ENCODE peak calls at places on chromosomes 2 and 18, in ten cellular contexts. K is AG04449; G is epithelial cell of proximal tubule; U is stimulated activated CD4-positive, alpha-beta T cell treated with anti-CD3 and anti-CD28 coated beads, Interleukin-4, amount 100 ng/mL, for 48 hours; I is NCI-H2081; S is fibroblast of the conjunctiva; O is D341Med; T is lower leg skin; W is left colon; P is progenitor cell of endocrine pancreas. X is an unnamed sample.

GRCh38 chr18:73669299-73669698 is 478.3 kb downstream of the FBXO15 start:
- DNase-seq in W (no peak), O (no peak), T (no peak), K (peak), U (no peak), P (no peak), G (no peak), I (no peak), S (no peak), X (peak)

GRCh38 chr18:41036346-41036745 is 918.7 kb upstream of the PIK3C3 start:
- DNase-seq in T (no peak), K (no peak), P (no peak), W (no peak), S (no peak), I (no peak), U (no peak), G (no peak), O (no peak), X (no peak)

GRCh38 chr2:203399031-203399430 is 70.8 kb downstream of the ABI2 start:
- DNase-seq in T (no peak), S (no peak), W (no peak), K (no peak), G (no peak), O (no peak), U (no peak), I (no peak), P (no peak), X (no peak)

GRCh38 chr2:141341444-141341843 is 789.4 kb downstream of the LRP1B start:
- DNase-seq in T (no peak), K (peak), I (no peak), S (peak), U (no peak), P (no peak), O (no peak), G (no peak), W (no peak), X (no peak)

GRCh38 chr2:26075173-26075572 is 41.3 kb downstream of the RAB10 start:
- DNase-seq in G (no peak), O (no peak), I (no peak), P (no peak), W (no peak), S (no peak), K (no peak), U (no peak), T (no peak), X (no peak)

GRCh38 chr2:28047698-28048097 is 157.2 kb downstream of the BABAM2 start:
- DNase-seq in K (peak), W (no peak), U (no peak), T (no peak), S (peak), I (no peak), O (no peak), P (no peak), G (no peak), X (no peak)

GRCh38 chr2:164314148-164314547 is 307.1 kb downstream of the GRB14 start:
- DNase-seq in T (no peak), I (no peak), S (no peak), P (no peak), O (no peak), U (no peak), G (peak), W (no peak), K (no peak), X (peak)

GRCh38 chr2:220044383-220044782 is 417.0 kb downstream of the SLC4A3 start:
- DNase-seq in W (no peak), I (no peak), U (no peak), G (no peak), O (no peak), K (no peak), P (no peak), T (no peak), S (no peak), X (peak)

GRCh38 chr2:83565231-83566025 is 893.7 kb downstream of the SUCLG1 start:
- DNase-seq in T (no peak), U (no peak), S (no peak), O (no peak), P (no peak), W (no peak), K (no peak), I (no peak), G (no peak), X (no peak)

GRCh38 chr2:102013200-102014040 is 21.7 kb downstream of the IL1R2 start:
- DNase-seq in I (no peak), S (no peak), T (no peak), O (no peak), U (no peak), P (no peak), K (no peak), W (no peak), G (no peak), X (no peak)

GRCh38 chr18:57116598-57117132 is 30.2 kb upstream of the BOD1L2 start:
- DNase-seq in U (no peak), S (no peak), T (no peak), W (no peak), I (no peak), P (no peak), G (no peak), O (no peak), K (no peak), X (no peak)

GRCh38 chr2:47204691-47205090 is 49.6 kb upstream of the STPG4 start:
- DNase-seq in W (no peak), G (no peak), I (no peak), O (no peak), U (no peak), P (no peak), K (no peak), T (no peak), S (no peak), X (peak)

GRCh38 chr2:37672104-37672869 is 845 bp upstream of the CDC42EP3 start:
- DNase-seq in O (peak), I (peak), T (peak), S (peak), P (peak), U (peak), W (peak), K (peak), G (peak), X (peak)

GRCh38 chr2:217366996-217367395 is 507.1 kb upstream of the TNP1 start:
- DNase-seq in O (no peak), U (no peak), I (no peak), P (no peak), W (no peak), S (no peak), G (no peak), T (no peak), K (no peak), X (peak)

GRCh38 chr2:181742908-181743722 is 62.8 kb upstream of the NEUROD1 start:
- DNase-seq in W (no peak), K (no peak), O (peak), P (no peak), U (peak), I (peak), T (no peak), S (peak), G (peak), X (peak)

GRCh38 chr18:73848656-73849055 is 299.0 kb downstream of the FBXO15 start:
- DNase-seq in G (no peak), I (no peak), S (peak), P (no peak), K (peak), O (no peak), U (no peak), W (no peak), T (no peak), X (no peak)

GRCh38 chr2:109526442-109526970 is 87.3 kb downstream of the SEPTIN10 start:
- DNase-seq in T (peak), P (no peak), U (no peak), W (no peak), O (no peak), I (no peak), K (no peak), S (no peak), G (no peak), X (no peak)

GRCh38 chr18:55214534-55214933 is 255.3 kb upstream of the CCDC68 start:
- DNase-seq in K (no peak), I (no peak), P (no peak), S (no peak), W (no peak), U (no peak), T (no peak), O (no peak), G (no peak), X (no peak)

GRCh38 chr18:27165412-27165811 is 19.7 kb downstream of the CHST9 start:
- DNase-seq in G (no peak), S (no peak), O (no peak), U (no peak), W (no peak), K (no peak), P (no peak), T (no peak), I (no peak), X (no peak)

GRCh38 chr2:88919087-88919738 is 227.7 kb downstream of the RPIA start:
- DNase-seq in I (peak), O (no peak), K (no peak), T (no peak), P (no peak), U (no peak), G (no peak), S (no peak), W (no peak), X (no peak)

GRCh38 chr2:221850076-221850475 is 278.0 kb upstream of the EPHA4 start:
- DNase-seq in I (no peak), W (no peak), G (no peak), S (no peak), U (no peak), P (no peak), O (no peak), T (no peak), K (no peak), X (no peak)

GRCh38 chr2:189580662-189581353 is at the start of gene SLC40A1:
- DNase-seq in P (peak), T (peak), W (peak), S (no peak), I (peak), U (peak), G (no peak), O (peak), K (no peak), X (peak)

GRCh38 chr2:189142893-189143759 is 36.4 kb downstream of the COL5A2 start:
- DNase-seq in S (no peak), O (peak), U (peak), W (no peak), I (peak), T (no peak), K (no peak), P (no peak), G (peak), X (peak)

GRCh38 chr2:33001823-33002222 is 55.1 kb downstream of the LTBP1 start:
- DNase-seq in G (no peak), I (no peak), U (no peak), S (no peak), T (no peak), K (no peak), W (no peak), O (no peak), P (no peak), X (no peak)

GRCh38 chr2:96315400-96316071 is 9.6 kb upstream of the ITPRIPL1 start:
- DNase-seq in P (no peak), G (no peak), W (no peak), U (no peak), O (no peak), T (no peak), K (no peak), S (peak), I (no peak), X (no peak)

GRCh38 chr18:5943514-5943913 is 48.2 kb upstream of the TMEM200C start:
- DNase-seq in O (no peak), T (no peak), U (no peak), P (no peak), K (no peak), G (no peak), S (no peak), W (no peak), I (peak), X (no peak)

GRCh38 chr2:113700186-113700841 is 56.1 kb downstream of the SLC35F5 start:
- DNase-seq in O (peak), S (no peak), G (no peak), K (no peak), I (peak), T (no peak), W (no peak), U (peak), P (no peak), X (peak)

GRCh38 chr18:26503382-26503781 is 45.0 kb downstream of the KCTD1 start:
- DNase-seq in W (no peak), T (no peak), O (no peak), G (no peak), I (peak), U (no peak), K (no peak), P (no peak), S (no peak), X (no peak)

GRCh38 chr2:180334514-180334913 is 327.4 kb upstream of the CWC22 start:
- DNase-seq in T (no peak), I (no peak), W (no peak), S (no peak), G (no peak), K (no peak), O (no peak), U (no peak), P (no peak), X (no peak)

GRCh38 chr18:64019922-64020756 is 50.3 kb downstream of the SERPINB8 start:
- DNase-seq in G (peak), I (no peak), S (no peak), U (no peak), W (no peak), K (no peak), O (no peak), P (no peak), T (no peak), X (no peak)

GRCh38 chr2:6524678-6525367 is 340.9 kb downstream of the CMPK2 start:
- DNase-seq in W (no peak), S (no peak), G (peak), K (no peak), O (no peak), P (no peak), I (peak), T (no peak), U (no peak), X (peak)

GRCh38 chr18:77144451-77145118 is 12.0 kb upstream of the MBP start:
- DNase-seq in S (no peak), P (no peak), K (no peak), I (no peak), O (no peak), U (no peak), G (no peak), T (peak), W (no peak), X (no peak)

GRCh38 chr18:74488354-74488753 is 7.8 kb upstream of the CNDP2 start:
- DNase-seq in I (no peak), K (no peak), O (no peak), G (no peak), P (no peak), S (no peak), W (peak), U (no peak), T (peak), X (no peak)

GRCh38 chr18:7482342-7482741 is 84.8 kb upstream of the PTPRM start:
- DNase-seq in S (no peak), I (no peak), K (no peak), G (no peak), T (no peak), O (no peak), P (no peak), W (no peak), U (no peak), X (peak)

GRCh38 chr2:101330253-101330921 is 21.9 kb upstream of the RNF149 start:
- DNase-seq in K (no peak), G (no peak), O (no peak), I (no peak), P (no peak), T (peak), U (peak), W (peak), S (no peak), X (no peak)

GRCh38 chr2:190183535-190183934 is 121.0 kb upstream of the MSTN start:
- DNase-seq in S (no peak), T (no peak), W (no peak), G (no peak), P (no peak), I (no peak), O (no peak), K (no peak), U (no peak), X (no peak)

GRCh38 chr2:42098571-42099430 is 51.0 kb downstream of the PKDCC start:
- DNase-seq in P (no peak), O (no peak), W (no peak), I (no peak), K (no peak), G (no peak), S (no peak), T (no peak), U (no peak), X (no peak)

GRCh38 chr2:227617316-227618250 is at the start of gene SCYGR4:
- DNase-seq in K (no peak), S (no peak), O (no peak), T (no peak), U (no peak), G (peak), I (no peak), W (no peak), P (no peak), X (no peak)

X was measured in NCI-H82.